ENCODE peak calls at places on chromosomes 3 and 15, in five cellular contexts. Q is A549; T is tibial nerve; H is Karpas-422; A is CD8-positive, alpha-beta memory T cell. Z is an unnamed sample.

GRCh38 chr3:133831966-133832801 is 26.6 kb downstream of the SRPRB start:
- DNase-seq in Q (no peak), T (no peak), H (no peak), A (no peak), Z (peak)

GRCh38 chr3:173502983-173503568 is 105.5 kb downstream of the NLGN1 start:
- DNase-seq in Q (no peak), T (no peak), H (no peak), A (no peak), Z (no peak)

GRCh38 chr3:107739227-107739626 is 216.5 kb downstream of the BBX start:
- DNase-seq in Q (no peak), T (no peak), H (peak), A (no peak), Z (no peak)

GRCh38 chr15:31100738-31101137 is 787 bp downstream of the TRPM1 start:
- DNase-seq in Q (no peak), T (no peak), H (no peak), A (no peak), Z (no peak)

GRCh38 chr3:101966202-101966722 is 116.9 kb downstream of the NFKBIZ start:
- DNase-seq in Q (no peak), T (no peak), H (no peak), A (no peak), Z (no peak)

GRCh38 chr3:354433-354832 is 157.9 kb downstream of the CHL1 start:
- DNase-seq in Q (peak), T (peak), H (peak), A (no peak), Z (peak)

GRCh38 chr15:81111510-81112375 is 22.3 kb upstream of the CFAP161 start:
- DNase-seq in Q (no peak), T (no peak), H (no peak), A (no peak), Z (peak)

GRCh38 chr3:69959581-69959980 is 40.0 kb upstream of the SAMMSON start:
- DNase-seq in Q (no peak), T (no peak), H (no peak), A (no peak), Z (no peak)

GRCh38 chr3:132592211-132592610 is 4.9 kb upstream of the ACKR4 start:
- DNase-seq in Q (no peak), T (no peak), H (no peak), A (no peak), Z (no peak)

GRCh38 chr15:58124585-58124984 is 13.6 kb upstream of the AQP9 start:
- DNase-seq in Q (no peak), T (no peak), H (no peak), A (no peak), Z (no peak)

GRCh38 chr15:68479870-68480269 is 47.9 kb upstream of the ITGA11 start:
- DNase-seq in Q (no peak), T (no peak), H (no peak), A (no peak), Z (no peak)

GRCh38 chr15:53009093-53009492 is 219.0 kb upstream of the ONECUT1 start:
- DNase-seq in Q (no peak), T (no peak), H (no peak), A (no peak), Z (no peak)

GRCh38 chr3:125125822-125126245 is 70.0 kb upstream of the HEG1 start:
- DNase-seq in Q (no peak), T (no peak), H (no peak), A (no peak), Z (no peak)

GRCh38 chr3:16795601-16796000 is 89.2 kb upstream of the PLCL2 start:
- DNase-seq in Q (no peak), T (no peak), H (no peak), A (no peak), Z (no peak)

GRCh38 chr15:90266061-90266431 is 574 bp downstream of the NGRN start:
- DNase-seq in Q (peak), T (peak), H (peak), A (peak), Z (peak)

GRCh38 chr15:82873000-82873680 is 63.7 kb downstream of the WHAMM start:
- DNase-seq in Q (no peak), T (no peak), H (no peak), A (no peak), Z (no peak)

GRCh38 chr3:120227710-120228347 is 57.2 kb downstream of the GPR156 start:
- DNase-seq in Q (no peak), T (no peak), H (no peak), A (no peak), Z (peak)

GRCh38 chr15:59169337-59169736 is 37.3 kb upstream of the LDHAL6B start:
- DNase-seq in Q (no peak), T (no peak), H (no peak), A (no peak), Z (no peak)

GRCh38 chr15:48250640-48251076 is 44.6 kb downstream of the SLC12A1 start:
- DNase-seq in Q (peak), T (peak), H (peak), A (no peak), Z (peak)

GRCh38 chr3:161265916-161266571 is 44.9 kb downstream of the NMD3 start:
- DNase-seq in Q (no peak), T (no peak), H (no peak), A (no peak), Z (no peak)

GRCh38 chr3:105800320-105800719 is 68.5 kb downstream of the CBLB start:
- DNase-seq in Q (peak), T (no peak), H (peak), A (no peak), Z (peak)

GRCh38 chr3:107206141-107206540 is 171.1 kb upstream of the CCDC54 start:
- DNase-seq in Q (peak), T (peak), H (peak), A (no peak), Z (peak)

GRCh38 chr3:104101736-104102135 is 1265.0 kb upstream of the ALCAM start:
- DNase-seq in Q (no peak), T (no peak), H (no peak), A (no peak), Z (no peak)

GRCh38 chr3:112855883-112856282 is 9.2 kb upstream of the CD200R1L start:
- DNase-seq in Q (no peak), T (no peak), H (no peak), A (no peak), Z (no peak)

GRCh38 chr3:45178131-45179023 is 32.2 kb upstream of the CDCP1 start:
- DNase-seq in Q (no peak), T (no peak), H (no peak), A (no peak), Z (no peak)

GRCh38 chr3:194181612-194182011 is 45.7 kb downstream of the HES1 start:
- DNase-seq in Q (no peak), T (no peak), H (no peak), A (no peak), Z (no peak)

GRCh38 chr3:64224826-64225606 is at the start of gene PRICKLE2:
- DNase-seq in Q (peak), T (peak), H (peak), A (no peak), Z (peak)

GRCh38 chr3:69651765-69652164 is 87.5 kb upstream of the MITF start:
- DNase-seq in Q (no peak), T (no peak), H (no peak), A (no peak), Z (no peak)

GRCh38 chr3:71438004-71438685 is 145.4 kb downstream of the FOXP1 start:
- DNase-seq in Q (no peak), T (no peak), H (no peak), A (no peak), Z (no peak)

GRCh38 chr3:58109752-58110151 is 101.0 kb downstream of the DNASE1L3 start:
- DNase-seq in Q (no peak), T (no peak), H (no peak), A (no peak), Z (no peak)

GRCh38 chr15:96411056-96412031 is 80.8 kb downstream of the NR2F2 start:
- DNase-seq in Q (no peak), T (no peak), H (no peak), A (no peak), Z (no peak)

GRCh38 chr3:196016485-196016884 is 65.4 kb downstream of the TFRC start:
- DNase-seq in Q (no peak), T (no peak), H (no peak), A (no peak), Z (peak)

DNA sequence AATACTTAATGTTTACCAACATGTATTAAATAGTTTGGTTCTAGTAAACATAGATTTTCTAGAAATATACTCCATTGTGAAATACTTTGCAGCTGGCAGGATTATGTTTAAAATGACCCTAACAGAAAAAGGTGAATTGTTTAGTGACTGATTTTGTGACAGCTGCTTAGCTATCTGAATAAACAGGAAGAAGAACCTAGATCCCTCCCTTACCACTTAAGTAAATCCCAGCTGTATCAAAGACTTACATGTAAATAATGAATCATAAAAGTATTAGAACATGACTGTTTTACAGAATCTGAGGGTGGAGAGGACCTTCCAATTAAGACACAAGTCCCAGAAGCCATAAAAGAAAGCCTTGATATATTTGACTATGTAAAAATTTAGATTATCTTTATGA is 15.8 kb downstream of the SLC49A4 start:
- DNase-seq in Q (no peak), T (no peak), H (no peak), A (no peak), Z (no peak)
- H3K4me3 ChIP-seq in Q (no peak), T (no peak), H (no peak), A (no peak), Z (no peak)

DNA sequence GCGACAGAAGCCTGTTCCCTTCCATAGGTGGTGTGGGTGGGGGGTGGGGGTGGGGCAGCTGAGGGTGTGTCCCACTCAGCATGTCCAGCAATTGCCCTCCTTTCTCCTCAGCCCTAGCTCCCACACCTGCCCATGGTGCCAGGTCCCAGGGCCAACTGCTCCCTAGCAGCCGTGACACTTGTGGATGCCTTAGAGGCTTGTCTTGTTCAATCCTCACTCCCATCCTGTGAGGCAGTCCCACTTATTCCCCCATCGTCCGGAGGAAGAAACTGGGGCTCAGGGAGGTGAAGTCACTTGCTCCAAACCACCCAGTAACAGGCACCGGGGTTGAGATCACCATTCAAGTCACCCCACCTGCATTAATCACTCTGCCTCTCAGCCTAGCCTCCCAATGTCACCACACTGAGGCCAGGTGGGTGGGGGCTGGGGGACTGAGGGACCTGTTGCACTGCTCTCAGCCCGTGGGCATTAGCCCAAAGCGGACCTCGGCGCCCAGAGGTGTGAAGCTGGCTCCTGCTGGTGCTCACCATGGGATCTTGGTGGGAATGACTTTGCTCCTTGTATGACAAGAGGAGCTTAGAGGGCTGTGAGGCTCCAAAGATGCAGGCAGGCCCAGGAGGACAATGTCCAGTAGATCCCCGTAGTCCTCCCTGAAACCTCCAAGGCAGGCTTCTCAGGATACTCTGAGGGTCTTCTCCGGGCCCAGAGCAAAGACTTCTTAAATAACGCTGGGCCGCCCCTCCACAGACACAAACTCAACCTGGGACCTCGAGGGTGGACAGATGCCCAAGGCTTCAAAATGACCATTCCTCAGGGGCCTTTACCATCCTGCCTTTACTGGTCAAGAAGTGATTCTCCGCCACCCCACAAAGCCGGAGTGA is 1.8 kb downstream of the NT5DC2 start:
- DNase-seq in Q (no peak), T (no peak), H (no peak), A (no peak), Z (no peak)
- H3K4me3 ChIP-seq in Q (no peak), T (peak), H (peak), A (no peak), Z (peak)

DNA sequence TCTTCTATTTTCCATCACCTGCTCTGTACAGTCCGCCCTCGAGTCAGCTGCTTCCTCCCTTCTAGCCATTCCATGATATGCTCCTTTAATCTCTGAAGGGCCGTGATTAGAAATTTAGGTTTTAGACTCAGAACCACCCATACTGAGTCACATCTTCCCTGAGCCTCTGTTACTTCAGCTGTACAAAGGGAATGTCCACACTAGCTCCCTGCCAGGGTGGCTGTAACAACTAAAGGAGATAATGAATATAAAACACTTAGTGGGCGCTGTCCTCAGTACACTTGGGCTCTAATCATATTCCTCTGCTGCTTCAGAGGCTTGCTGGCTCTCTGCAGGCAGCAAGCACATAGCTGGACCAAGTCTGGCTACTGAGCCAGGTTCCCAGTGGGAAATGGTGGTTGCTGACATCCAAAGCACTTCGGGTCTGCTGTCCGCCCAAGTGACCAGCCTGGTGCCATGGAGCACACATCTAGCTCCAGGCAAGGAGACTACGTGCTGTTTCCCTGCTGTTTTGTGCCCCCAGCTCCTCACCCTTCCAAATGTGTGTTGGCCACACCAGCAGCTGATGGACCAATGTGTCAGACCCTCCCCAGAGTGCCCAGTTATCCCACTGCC is 901 bp upstream of the CHST14 start:
- DNase-seq in Q (no peak), T (no peak), H (no peak), A (no peak), Z (no peak)
- H3K4me3 ChIP-seq in Q (peak), T (no peak), H (peak), A (peak), Z (no peak)

DNA sequence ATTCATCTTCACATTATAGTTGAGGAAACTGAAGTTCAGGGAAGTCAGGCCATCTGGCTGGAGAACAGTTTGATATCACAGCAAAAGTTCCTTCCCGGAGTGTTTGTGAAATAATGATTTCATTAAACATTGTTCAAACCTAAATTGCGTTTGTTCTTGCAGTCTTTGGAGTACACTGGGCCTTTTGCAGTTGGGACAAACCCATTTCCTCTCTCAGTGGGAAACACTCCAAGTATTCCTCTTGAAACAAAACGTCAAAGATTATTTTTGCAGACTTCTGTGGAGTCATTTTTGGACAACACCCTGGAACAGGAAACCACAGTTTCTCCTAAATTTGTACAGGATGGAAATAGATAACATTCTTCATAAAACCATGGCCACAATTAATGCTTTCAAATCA is 287.5 kb downstream of the PTPRG start:
- DNase-seq in Q (no peak), T (peak), H (no peak), A (no peak), Z (no peak)
- H3K4me3 ChIP-seq in Q (no peak), T (no peak), H (no peak), A (no peak), Z (no peak)

DNA sequence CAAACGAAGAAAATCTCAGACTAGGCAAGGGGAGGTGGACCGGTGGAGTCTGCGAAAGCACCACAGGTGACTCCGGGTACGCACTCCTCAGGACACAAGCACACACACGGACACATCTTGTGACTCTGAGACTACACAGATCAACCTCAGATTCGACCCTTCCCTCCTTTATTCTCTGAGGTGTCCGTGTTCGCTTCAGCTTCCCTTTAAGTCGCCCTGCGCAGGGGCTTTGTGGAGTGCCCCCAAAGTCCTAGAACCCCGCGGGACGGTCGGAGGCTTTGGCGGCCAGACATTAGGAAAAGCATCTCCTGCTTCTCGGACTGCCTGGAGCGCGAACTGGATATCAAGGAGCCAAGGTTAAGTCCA is 805 bp downstream of the DGKG start:
- DNase-seq in Q (no peak), T (no peak), H (no peak), A (no peak), Z (no peak)
- H3K4me3 ChIP-seq in Q (peak), T (peak), H (no peak), A (no peak), Z (no peak)

DNA sequence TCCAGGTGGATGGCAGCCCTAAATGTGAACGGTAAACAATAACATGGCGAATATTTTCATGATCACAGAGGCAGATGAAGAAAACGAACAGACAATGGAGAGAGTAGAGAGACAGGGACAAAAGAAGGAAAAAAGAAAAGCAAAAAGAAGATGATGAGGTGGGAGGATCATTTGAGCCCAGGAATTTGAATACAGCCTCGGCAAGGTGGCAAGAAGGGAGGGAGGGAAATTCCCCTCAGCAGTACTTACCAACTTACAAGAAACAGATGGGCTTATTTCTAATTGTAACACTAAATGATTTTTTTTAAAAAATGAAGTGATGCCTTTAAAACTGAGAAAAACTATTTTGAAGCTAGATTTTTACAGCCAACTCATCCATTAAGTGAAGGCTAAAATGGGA is 6.0 kb upstream of the MAP4 start:
- DNase-seq in Q (no peak), T (no peak), H (no peak), A (no peak), Z (no peak)
- H3K4me3 ChIP-seq in Q (no peak), T (no peak), H (no peak), A (no peak), Z (no peak)

Z was measured in GM12865.